ENCODE peak calls at places on chromosomes 1 and 21, in seven cellular contexts. Q, T, X, H, M, W and R are unnamed samples.

GRCh38 chr1:84434756-84435142 is 36.5 kb downstream of the DNASE2B start:
- DNase-seq in Q (no peak), T (no peak), X (no peak), H (no peak), M (no peak), W (no peak), R (no peak)

GRCh38 chr1:204102029-204102611 is 29.2 kb downstream of the SOX13 start:
- DNase-seq in Q (no peak), T (peak), X (no peak), H (no peak), M (peak), W (no peak), R (no peak)

GRCh38 chr1:31568895-31569655 is 7.2 kb upstream of the TINAGL1 start:
- DNase-seq in Q (no peak), T (no peak), X (no peak), H (no peak), M (no peak), W (no peak), R (no peak)

GRCh38 chr1:172851871-172852270 is 193.0 kb downstream of the FASLG start:
- DNase-seq in Q (no peak), T (no peak), X (no peak), H (no peak), M (no peak), W (no peak), R (no peak)

GRCh38 chr1:46117810-46118494 is 14.5 kb downstream of the PIK3R3 start:
- DNase-seq in Q (no peak), T (no peak), X (no peak), H (no peak), M (no peak), W (no peak), R (no peak)

GRCh38 chr1:209988706-209989105 is 50.7 kb downstream of the SYT14 start:
- DNase-seq in Q (no peak), T (no peak), X (no peak), H (no peak), M (no peak), W (no peak), R (no peak)

GRCh38 chr1:28172690-28173150 is 3.8 kb downstream of the PTAFR start:
- DNase-seq in Q (peak), T (no peak), X (no peak), H (no peak), M (no peak), W (no peak), R (no peak)

GRCh38 chr21:46423546-46424061 is 35.1 kb upstream of the DIP2A start:
- DNase-seq in Q (no peak), T (no peak), X (no peak), H (no peak), M (no peak), W (no peak), R (no peak)

GRCh38 chr1:110505596-110505995 is 13.4 kb downstream of the KCNA10 start:
- DNase-seq in Q (no peak), T (no peak), X (no peak), H (peak), M (no peak), W (no peak), R (no peak)

GRCh38 chr1:12104417-12104816 is 41.3 kb downstream of the TNFRSF8 start:
- DNase-seq in Q (no peak), T (no peak), X (no peak), H (no peak), M (no peak), W (no peak), R (no peak)

GRCh38 chr1:193700710-193701355 is 514.4 kb upstream of the B3GALT2 start:
- DNase-seq in Q (no peak), T (no peak), X (no peak), H (no peak), M (no peak), W (no peak), R (peak)

GRCh38 chr21:38351961-38352521 is 95.2 kb downstream of the KCNJ15 start:
- DNase-seq in Q (no peak), T (no peak), X (no peak), H (no peak), M (no peak), W (no peak), R (peak)

GRCh38 chr1:109803901-109804331 is 40.2 kb upstream of the EPS8L3 start:
- DNase-seq in Q (no peak), T (no peak), X (no peak), H (no peak), M (no peak), W (no peak), R (no peak)

GRCh38 chr1:11873954-11874562 is 15.3 kb upstream of the NPPB start:
- DNase-seq in Q (no peak), T (no peak), X (no peak), H (no peak), M (no peak), W (peak), R (no peak)

GRCh38 chr1:214862421-214862820 is 220.1 kb upstream of the KCNK2 start:
- DNase-seq in Q (no peak), T (no peak), X (no peak), H (no peak), M (no peak), W (no peak), R (peak)

GRCh38 chr1:157431751-157432150 is 120.6 kb downstream of the FCRL5 start:
- DNase-seq in Q (no peak), T (no peak), X (no peak), H (no peak), M (no peak), W (no peak), R (no peak)

GRCh38 chr1:28591708-28592313 is at the start of gene RAB42:
- DNase-seq in Q (no peak), T (peak), X (no peak), H (no peak), M (peak), W (no peak), R (peak)

GRCh38 chr1:30612666-30613065 is 110.7 kb downstream of the MATN1 start:
- DNase-seq in Q (no peak), T (no peak), X (peak), H (no peak), M (no peak), W (peak), R (no peak)

GRCh38 chr1:227788279-227789041 is 27.0 kb upstream of the PRSS38 start:
- DNase-seq in Q (no peak), T (peak), X (peak), H (no peak), M (peak), W (no peak), R (peak)

GRCh38 chr1:59560807-59561450 is 253.8 kb upstream of the HOOK1 start:
- DNase-seq in Q (no peak), T (no peak), X (no peak), H (no peak), M (no peak), W (no peak), R (no peak)

GRCh38 chr1:82161651-82162238 is 361.0 kb downstream of the ADGRL2 start:
- DNase-seq in Q (no peak), T (no peak), X (no peak), H (no peak), M (peak), W (no peak), R (peak)

GRCh38 chr21:38777521-38777920 is 28.2 kb upstream of the ETS2 start:
- DNase-seq in Q (no peak), T (no peak), X (no peak), H (no peak), M (no peak), W (no peak), R (no peak)

GRCh38 chr1:91552091-91552490 is 51.4 kb downstream of the CDC7 start:
- DNase-seq in Q (no peak), T (no peak), X (no peak), H (no peak), M (no peak), W (no peak), R (no peak)

GRCh38 chr1:55049271-55049913 is 10.0 kb downstream of the PCSK9 start:
- DNase-seq in Q (no peak), T (no peak), X (no peak), H (no peak), M (no peak), W (no peak), R (no peak)

GRCh38 chr1:244439391-244440032 is 12.2 kb downstream of the ADSS2 start:
- DNase-seq in Q (no peak), T (no peak), X (no peak), H (no peak), M (peak), W (no peak), R (no peak)